ENCODE peak calls at places on chromosomes 7 and 10, in six cellular contexts. One of them, this sample, is unnamed.

GRCh38 chr10:31149835-31150512 is 118.3 kb upstream of the ZNF438 start:
- DNase-seq in effector CD4-positive, alpha-beta T cell: no peak
- DNase-seq in iris pigment epithelial cell: no peak
- DNase-seq in activated T-cell treated with anti-CD3 and anti-CD28 coated beads, Interleukin-2, amount 50 U/mL, for 1 hour: no peak
- DNase-seq in skeletal muscle cell: no peak
- DNase-seq in cardiac fibroblast: no peak
- DNase-seq in this sample: no peak

GRCh38 chr10:6755891-6756460 is 175.9 kb upstream of the PRKCQ start:
- DNase-seq in effector CD4-positive, alpha-beta T cell: no peak
- DNase-seq in iris pigment epithelial cell: peak; percentile 68
- DNase-seq in activated T-cell treated with anti-CD3 and anti-CD28 coated beads, Interleukin-2, amount 50 U/mL, for 1 hour: no peak
- DNase-seq in skeletal muscle cell: peak; percentile 63
- DNase-seq in cardiac fibroblast: peak; percentile 54
- DNase-seq in this sample: no peak

GRCh38 chr7:107355616-107356015 is 114.2 kb upstream of the GPR22 start:
- DNase-seq in effector CD4-positive, alpha-beta T cell: no peak
- DNase-seq in iris pigment epithelial cell: peak; percentile 28
- DNase-seq in activated T-cell treated with anti-CD3 and anti-CD28 coated beads, Interleukin-2, amount 50 U/mL, for 1 hour: no peak
- DNase-seq in skeletal muscle cell: no peak
- DNase-seq in cardiac fibroblast: no peak
- DNase-seq in this sample: no peak

GRCh38 chr7:122463631-122464030 is 159.1 kb upstream of the FEZF1 start:
- DNase-seq in effector CD4-positive, alpha-beta T cell: no peak
- DNase-seq in iris pigment epithelial cell: no peak
- DNase-seq in activated T-cell treated with anti-CD3 and anti-CD28 coated beads, Interleukin-2, amount 50 U/mL, for 1 hour: no peak
- DNase-seq in skeletal muscle cell: no peak
- DNase-seq in cardiac fibroblast: no peak
- DNase-seq in this sample: no peak

GRCh38 chr10:95444792-95445191 is 116.4 kb downstream of the SORBS1 start:
- DNase-seq in effector CD4-positive, alpha-beta T cell: no peak
- DNase-seq in iris pigment epithelial cell: no peak
- DNase-seq in activated T-cell treated with anti-CD3 and anti-CD28 coated beads, Interleukin-2, amount 50 U/mL, for 1 hour: no peak
- DNase-seq in skeletal muscle cell: no peak
- DNase-seq in cardiac fibroblast: no peak
- DNase-seq in this sample: no peak

GRCh38 chr7:36794689-36795088 is 70.4 kb upstream of the AOAH start:
- DNase-seq in effector CD4-positive, alpha-beta T cell: no peak
- DNase-seq in iris pigment epithelial cell: no peak
- DNase-seq in activated T-cell treated with anti-CD3 and anti-CD28 coated beads, Interleukin-2, amount 50 U/mL, for 1 hour: no peak
- DNase-seq in skeletal muscle cell: no peak
- DNase-seq in cardiac fibroblast: no peak
- DNase-seq in this sample: no peak

GRCh38 chr10:107914450-107915276 is 750.2 kb upstream of the SORCS1 start:
- DNase-seq in effector CD4-positive, alpha-beta T cell: no peak
- DNase-seq in iris pigment epithelial cell: no peak
- DNase-seq in activated T-cell treated with anti-CD3 and anti-CD28 coated beads, Interleukin-2, amount 50 U/mL, for 1 hour: no peak
- DNase-seq in skeletal muscle cell: no peak
- DNase-seq in cardiac fibroblast: peak; percentile 0
- DNase-seq in this sample: no peak

GRCh38 chr7:158094671-158095256 is 492.9 kb downstream of the PTPRN2 start:
- DNase-seq in effector CD4-positive, alpha-beta T cell: no peak
- DNase-seq in iris pigment epithelial cell: no peak
- DNase-seq in activated T-cell treated with anti-CD3 and anti-CD28 coated beads, Interleukin-2, amount 50 U/mL, for 1 hour: no peak
- DNase-seq in skeletal muscle cell: no peak
- DNase-seq in cardiac fibroblast: no peak
- DNase-seq in this sample: no peak

GRCh38 chr7:74174606-74175082 is 488 bp downstream of the EIF4H start:
- DNase-seq in effector CD4-positive, alpha-beta T cell: peak; percentile 28
- DNase-seq in iris pigment epithelial cell: peak; percentile 60
- DNase-seq in activated T-cell treated with anti-CD3 and anti-CD28 coated beads, Interleukin-2, amount 50 U/mL, for 1 hour: no peak
- DNase-seq in skeletal muscle cell: peak; percentile 39
- DNase-seq in cardiac fibroblast: peak; percentile 69
- DNase-seq in this sample: peak; percentile 58

GRCh38 chr10:49585387-49585786 is 24.7 kb upstream of the SLC18A3 start:
- DNase-seq in effector CD4-positive, alpha-beta T cell: no peak
- DNase-seq in iris pigment epithelial cell: peak; percentile 70
- DNase-seq in activated T-cell treated with anti-CD3 and anti-CD28 coated beads, Interleukin-2, amount 50 U/mL, for 1 hour: no peak
- DNase-seq in skeletal muscle cell: no peak
- DNase-seq in cardiac fibroblast: no peak
- DNase-seq in this sample: no peak

GRCh38 chr7:159094919-159095915 is 49.5 kb downstream of the VIPR2 start:
- DNase-seq in effector CD4-positive, alpha-beta T cell: no peak
- DNase-seq in iris pigment epithelial cell: no peak
- DNase-seq in activated T-cell treated with anti-CD3 and anti-CD28 coated beads, Interleukin-2, amount 50 U/mL, for 1 hour: peak; percentile 10
- DNase-seq in skeletal muscle cell: no peak
- DNase-seq in cardiac fibroblast: no peak
- DNase-seq in this sample: peak; percentile 16

GRCh38 chr10:69634759-69635425 is 4.8 kb downstream of the FAM241B start:
- DNase-seq in effector CD4-positive, alpha-beta T cell: no peak
- DNase-seq in iris pigment epithelial cell: no peak
- DNase-seq in activated T-cell treated with anti-CD3 and anti-CD28 coated beads, Interleukin-2, amount 50 U/mL, for 1 hour: no peak
- DNase-seq in skeletal muscle cell: no peak
- DNase-seq in cardiac fibroblast: no peak
- DNase-seq in this sample: peak; percentile 11

GRCh38 chr7:99453105-99453504 is 12.9 kb downstream of the ATP5MF start:
- DNase-seq in effector CD4-positive, alpha-beta T cell: no peak
- DNase-seq in iris pigment epithelial cell: no peak
- DNase-seq in activated T-cell treated with anti-CD3 and anti-CD28 coated beads, Interleukin-2, amount 50 U/mL, for 1 hour: no peak
- DNase-seq in skeletal muscle cell: no peak
- DNase-seq in cardiac fibroblast: no peak
- DNase-seq in this sample: no peak

GRCh38 chr7:29478687-29479086 is 84.9 kb upstream of the PRR15 start:
- DNase-seq in effector CD4-positive, alpha-beta T cell: no peak
- DNase-seq in iris pigment epithelial cell: no peak
- DNase-seq in activated T-cell treated with anti-CD3 and anti-CD28 coated beads, Interleukin-2, amount 50 U/mL, for 1 hour: no peak
- DNase-seq in skeletal muscle cell: no peak
- DNase-seq in cardiac fibroblast: no peak
- DNase-seq in this sample: no peak

GRCh38 chr7:46854958-46855473 is 726.9 kb downstream of the TNS3 start:
- DNase-seq in effector CD4-positive, alpha-beta T cell: no peak
- DNase-seq in iris pigment epithelial cell: peak; percentile 83
- DNase-seq in activated T-cell treated with anti-CD3 and anti-CD28 coated beads, Interleukin-2, amount 50 U/mL, for 1 hour: no peak
- DNase-seq in skeletal muscle cell: no peak
- DNase-seq in cardiac fibroblast: peak; percentile 30
- DNase-seq in this sample: no peak